ENCODE peak calls at places on chromosomes 11 and 22, in seven cellular contexts. N, Z, T, I, U, K and Y are unnamed samples. For H3K9me3, the result is how much of the 10 kb centered on the place peaks cover.

GRCh38 chr11:21687645-21688044 is 505.2 kb upstream of the ANO5 start:
- DNase-seq in N (no peak), Z (no peak), T (no peak), I (no peak), U (no peak), K (no peak), Y (no peak)

GRCh38 chr11:114617157-114618124 is 21.9 kb upstream of the NXPE4 start:
- DNase-seq in N (no peak), Z (no peak), T (no peak), I (no peak), U (peak), K (no peak), Y (no peak)

GRCh38 chr11:17730608-17731462 is 3.7 kb upstream of the KCNC1 start:
- DNase-seq in N (peak), Z (peak), T (peak), I (peak), U (peak), K (peak), Y (peak)

GRCh38 chr11:45313211-45313865 is 27.2 kb upstream of the SYT13 start:
- DNase-seq in N (no peak), Z (no peak), T (no peak), I (no peak), U (no peak), K (no peak), Y (no peak)

GRCh38 chr11:70524096-70524922 is 126.0 kb downstream of the CTTN start:
- DNase-seq in N (peak), Z (no peak), T (peak), I (no peak), U (no peak), K (no peak), Y (no peak)

GRCh38 chr11:87122852-87123251 is 85.1 kb downstream of the TMEM135 start:
- DNase-seq in N (no peak), Z (no peak), T (no peak), I (no peak), U (no peak), K (no peak), Y (no peak)

GRCh38 chr11:66862559-66863037 is 5.7 kb downstream of the LRFN4 start:
- DNase-seq in N (no peak), Z (no peak), T (no peak), I (no peak), U (no peak), K (no peak), Y (no peak)

GRCh38 chr22:36469094-36469710 is 12.2 kb downstream of the TXN2 start:
- DNase-seq in N (no peak), Z (no peak), T (no peak), I (no peak), U (no peak), K (no peak), Y (no peak)

GRCh38 chr22:36411589-36412258 is 24.0 kb upstream of the MYH9 start:
- DNase-seq in N (no peak), Z (no peak), T (no peak), I (no peak), U (peak), K (no peak), Y (no peak)

GRCh38 chr11:46808804-46809431 is 37.2 kb downstream of the CKAP5 start:
- DNase-seq in N (no peak), Z (peak), T (peak), I (peak), U (no peak), K (peak), Y (peak)

GRCh38 chr11:111047376-111047775 is 198.1 kb upstream of the POU2AF2 start:
- DNase-seq in N (peak), Z (peak), T (peak), I (no peak), U (no peak), K (no peak), Y (no peak)

GRCh38 chr11:59011672-59012071 is 72.4 kb downstream of the GLYATL1 start:
- DNase-seq in N (no peak), Z (no peak), T (no peak), I (no peak), U (no peak), K (no peak), Y (no peak)

GRCh38 chr11:59010693-59011092 is 71.4 kb downstream of the GLYATL1 start:
- DNase-seq in N (no peak), Z (no peak), T (no peak), I (no peak), U (no peak), K (no peak), Y (no peak)

GRCh38 chr11:59009661-59010060 is 70.4 kb downstream of the GLYATL1 start:
- DNase-seq in N (no peak), Z (no peak), T (no peak), I (no peak), U (no peak), K (no peak), Y (no peak)

GRCh38 chr11:59012106-59012941 is 73.0 kb downstream of the GLYATL1 start:
- DNase-seq in N (no peak), Z (no peak), T (no peak), I (no peak), U (no peak), K (no peak), Y (no peak)

DNA sequence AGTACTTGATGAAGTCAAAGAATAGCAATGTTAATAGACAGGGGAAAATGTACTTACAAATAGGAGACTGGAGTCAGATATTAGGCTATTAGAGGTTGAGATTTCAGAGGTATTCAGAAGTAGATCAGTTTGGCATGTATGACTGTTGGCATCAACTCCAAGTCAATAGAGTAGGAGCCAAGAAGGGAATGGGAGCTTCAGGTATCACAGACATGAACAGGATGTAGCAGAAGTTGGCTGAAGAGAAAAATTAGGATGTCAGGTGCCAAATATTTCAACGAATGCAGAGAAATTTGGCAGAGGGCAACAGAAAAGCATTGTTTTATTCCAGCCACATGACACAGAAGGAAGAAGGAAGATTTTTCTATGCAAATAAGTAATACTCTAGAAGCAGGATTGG is 69.7 kb downstream of the GLYATL1 start:
- DNase-seq in N (no peak), Z (no peak), T (no peak), I (no peak), U (no peak), K (no peak), Y (no peak)
- H3K9ac ChIP-seq in N (no peak), Z (no peak), T (no peak), I (no peak), U (no peak), K (no peak), Y (no peak)

DNA sequence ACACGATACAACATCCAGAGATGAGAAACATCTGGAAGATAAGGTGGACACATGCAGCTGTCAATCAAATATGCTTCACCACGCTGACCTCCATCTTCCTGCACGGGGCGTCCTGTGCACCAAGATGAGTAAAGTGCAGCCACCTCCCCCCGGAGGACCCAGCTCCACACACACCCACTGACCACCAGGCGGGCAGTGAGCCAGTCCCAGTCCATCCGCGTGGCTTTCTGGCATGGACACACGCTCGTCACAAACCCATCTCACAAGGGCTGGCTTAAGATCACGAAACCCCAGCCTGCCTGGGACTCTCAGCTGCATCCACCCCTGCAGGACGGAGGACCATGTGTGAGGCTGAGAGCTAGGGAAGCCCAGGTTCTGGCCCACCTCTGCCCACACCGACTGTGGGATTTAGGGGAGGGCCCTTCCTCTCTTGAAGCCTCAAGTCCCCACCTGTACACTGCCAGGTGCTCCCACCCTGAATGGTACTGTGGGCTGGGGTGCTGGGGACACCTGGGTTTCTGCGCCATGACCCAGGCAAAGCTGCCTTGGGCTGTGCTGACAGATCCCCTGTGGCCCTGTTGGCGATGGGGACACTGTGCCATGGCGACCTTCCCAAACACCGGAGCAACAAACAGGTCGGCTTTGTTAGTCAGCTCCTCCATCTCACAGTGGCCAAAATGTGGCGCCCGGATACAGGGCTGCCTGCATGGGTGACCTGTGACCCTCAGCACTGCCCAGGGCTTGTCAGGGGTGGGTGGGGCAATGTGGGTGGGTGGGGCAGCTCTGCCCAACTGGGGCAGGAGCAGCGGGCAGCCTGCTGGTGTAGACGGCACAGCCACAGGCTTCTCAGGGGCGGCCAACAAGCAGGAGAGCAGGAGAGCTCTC is 629.0 kb downstream of the TBC1D22A start:
- DNase-seq in N (no peak), Z (no peak), T (no peak), I (no peak), U (no peak), K (no peak), Y (no peak)
- H3K9me3 ChIP-seq in N (under half), Z (under half), T (under half), I (half or more), U (under half), K (under half), Y (under half)

GRCh38 chr22:45616432-45616831 is 55.2 kb upstream of the ATXN10 start:
- DNase-seq in N (no peak), Z (no peak), T (no peak), I (no peak), U (no peak), K (no peak), Y (no peak)

GRCh38 chr22:45608763-45609180 is 62.9 kb upstream of the ATXN10 start:
- DNase-seq in N (peak), Z (peak), T (peak), I (peak), U (no peak), K (peak), Y (peak)

GRCh38 chr22:45612940-45613339 is 58.7 kb upstream of the ATXN10 start:
- DNase-seq in N (peak), Z (no peak), T (no peak), I (no peak), U (no peak), K (peak), Y (no peak)

GRCh38 chr22:45615364-45615763 is 56.3 kb upstream of the ATXN10 start:
- DNase-seq in N (no peak), Z (no peak), T (no peak), I (no peak), U (no peak), K (no peak), Y (no peak)

DNA sequence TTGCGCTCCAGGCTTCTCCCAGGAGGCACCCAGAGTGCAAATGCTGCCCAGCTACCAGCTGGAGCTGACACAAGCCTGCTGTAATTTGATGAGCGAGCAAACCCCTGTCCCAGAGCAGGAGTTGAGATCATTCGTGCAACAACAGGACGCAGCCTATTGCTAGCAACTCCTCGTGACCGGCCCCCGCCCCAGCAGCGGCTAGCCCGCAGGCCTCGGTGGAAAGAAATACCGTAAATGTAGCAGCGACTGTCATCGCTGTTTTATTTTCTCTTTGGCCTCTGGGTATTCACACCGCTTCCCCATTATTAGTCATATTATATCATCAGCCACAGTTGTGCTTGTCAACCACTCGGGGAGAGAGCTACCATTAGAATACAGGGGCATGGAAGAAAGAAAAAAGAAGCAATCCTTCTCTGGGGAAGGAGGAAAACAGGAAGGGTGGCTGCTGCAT is 59.2 kb upstream of the ATXN10 start:
- DNase-seq in N (peak), Z (peak), T (peak), I (peak), U (no peak), K (peak), Y (peak)
- H3K9ac ChIP-seq in N (peak), Z (no peak), T (no peak), I (peak), U (no peak), K (peak), Y (peak)

GRCh38 chr22:47446821-47447810 is 684.7 kb downstream of the TBC1D22A start:
- DNase-seq in N (no peak), Z (no peak), T (no peak), I (no peak), U (peak), K (no peak), Y (no peak)
- H3K9me3 ChIP-seq in N (under half), Z (under half), T (half or more), I (under half), U (under half), K (under half), Y (under half)

DNA sequence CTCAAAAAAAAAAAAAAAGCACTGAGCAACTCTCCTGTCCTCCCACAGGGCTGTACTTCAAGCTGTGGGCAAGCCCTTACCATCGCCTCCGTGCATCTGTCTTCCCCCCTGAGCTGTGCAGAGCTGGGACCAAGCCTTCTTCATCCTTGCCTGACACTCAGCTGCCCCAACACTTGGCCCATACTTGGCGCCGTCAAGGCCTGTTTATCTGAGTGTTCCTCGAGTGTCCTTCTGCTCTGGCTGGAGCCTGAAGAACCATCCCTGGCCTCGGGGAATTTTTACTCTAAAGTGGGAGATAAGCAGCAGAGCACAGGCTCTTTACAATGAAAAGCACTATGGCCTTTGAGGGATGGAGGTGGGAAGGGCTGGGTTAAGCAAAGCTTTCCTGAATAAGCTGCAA is 1.6 kb upstream of the TIRAP start:
- DNase-seq in N (no peak), Z (no peak), T (no peak), I (no peak), U (no peak), K (no peak), Y (no peak)
- H3K9ac ChIP-seq in N (no peak), Z (no peak), T (no peak), I (no peak), U (no peak), K (no peak), Y (no peak)

DNA sequence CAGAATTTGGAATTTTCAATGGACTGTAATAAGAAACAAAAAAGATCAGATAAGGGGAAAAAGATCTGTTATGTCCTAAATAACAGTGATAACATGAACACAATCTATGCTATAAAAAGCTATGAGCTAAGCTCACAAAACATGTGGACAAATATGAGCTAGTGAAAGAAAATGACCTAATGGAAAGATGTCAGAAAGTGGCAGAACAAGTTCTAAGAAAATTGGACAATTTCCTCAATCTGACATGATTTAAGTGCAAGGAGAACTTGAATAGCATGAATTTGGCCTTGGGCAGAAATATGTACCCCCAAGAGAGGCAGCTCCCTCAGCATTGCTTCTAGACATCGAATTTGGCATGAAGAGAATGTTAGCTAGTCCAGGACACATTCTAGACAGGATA is 212.0 kb upstream of the PGR start:
- DNase-seq in N (no peak), Z (no peak), T (no peak), I (no peak), U (no peak), K (no peak), Y (peak)
- H3K9me3 ChIP-seq in N (under half), Z (under half), T (under half), I (under half), U (under half), K (under half), Y (under half)

DNA sequence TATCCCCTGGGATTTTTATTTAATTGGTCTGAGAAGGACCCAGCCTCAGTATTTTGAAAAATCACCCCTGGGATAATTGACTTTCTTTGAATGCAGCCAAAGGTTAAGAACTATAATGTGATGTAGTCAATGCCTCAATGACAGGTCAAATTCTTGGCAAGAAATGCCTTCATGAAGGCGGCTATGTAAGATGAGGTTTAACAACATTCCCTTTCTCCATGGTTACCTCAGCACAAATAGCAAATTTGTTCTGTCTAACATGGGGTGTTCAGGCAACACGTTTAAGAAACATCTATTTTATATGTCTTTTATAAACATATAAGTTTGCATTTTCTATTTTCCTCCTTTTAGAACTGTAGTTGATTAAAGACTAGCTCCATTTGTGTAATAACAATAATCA is 5.3 kb downstream of the SLN start:
- DNase-seq in N (peak), Z (no peak), T (no peak), I (no peak), U (no peak), K (no peak), Y (no peak)
- H3K9ac ChIP-seq in N (no peak), Z (no peak), T (no peak), I (no peak), U (no peak), K (no peak), Y (no peak)